ENCODE peak calls at places on chromosomes 12 and 14, in four cellular contexts. A is transverse colon, T is stomach, E is GM12891. I is an unnamed sample.
A peak's percentile ranks its signal among the peaks of the same experiment; 100 is the strongest.

GRCh38 chr14:94663965-94664704 is 51.9 kb downstream of the SERPINA3 start:
- DNase-seq in T (no peak), E (no peak), A (no peak), I (no peak)

GRCh38 chr14:35341454-35342159 is 49.4 kb downstream of the PSMA6 start:
- DNase-seq in T (peak; percentile 99), A (peak; percentile 97), E (no peak), I (peak; percentile 59)

GRCh38 chr14:74653386-74654138 is 41.5 kb upstream of the LTBP2 start:
- DNase-seq in T (no peak), E (no peak), A (no peak), I (no peak)

GRCh38 chr14:59997496-59997895 is 77.6 kb downstream of the LRRC9 start:
- DNase-seq in A (no peak), T (no peak), E (no peak), I (no peak)

GRCh38 chr14:75310295-75311059 is 31.8 kb downstream of the FOS start:
- DNase-seq in T (peak; percentile 74), E (no peak), A (peak; percentile 74), I (no peak)

GRCh38 chr12:90978117-90978770 is 23.3 kb upstream of the CCER1 start:
- DNase-seq in E (no peak), T (no peak), A (no peak), I (peak; percentile 1)

GRCh38 chr12:118685983-118686607 is 295.2 kb upstream of the SRRM4 start:
- DNase-seq in A (peak; percentile 27), T (no peak), E (no peak), I (no peak)

GRCh38 chr12:123761841-123762714 is at the start of gene DNAH10:
- DNase-seq in T (no peak), E (peak; percentile 58), A (peak; percentile 30), I (peak; percentile 53)

GRCh38 chr12:9334026-9334692 is 126.0 kb upstream of the PZP start:
- DNase-seq in A (no peak), T (no peak), E (no peak), I (no peak)

GRCh38 chr14:93832665-93833064 is 44.4 kb upstream of the PRIMA1 start:
- DNase-seq in T (peak; percentile 80), E (no peak), A (no peak), I (no peak)

GRCh38 chr12:87344699-87345098 is 684.5 kb downstream of the C12orf50 start:
- DNase-seq in T (no peak), E (no peak), A (no peak), I (no peak)

GRCh38 chr14:64801046-64801445 is 78.7 kb downstream of the SPTB start:
- DNase-seq in A (no peak), T (peak; percentile 30), E (no peak), I (no peak)

GRCh38 chr14:31059152-31059924 is 33.2 kb upstream of the STRN3 start:
- DNase-seq in T (peak; percentile 31), A (peak; percentile 21), E (no peak), I (peak; percentile 97)

GRCh38 chr12:92464911-92465310 is 237.9 kb upstream of the PLEKHG7 start:
- DNase-seq in E (no peak), A (no peak), T (no peak), I (no peak)

GRCh38 chr12:50365709-50366406 is 30.6 kb downstream of the FAM186A start:
- DNase-seq in E (no peak), T (no peak), A (no peak), I (no peak)

GRCh38 chr12:121534495-121535148 is 46.2 kb downstream of the KDM2B start:
- DNase-seq in T (no peak), A (no peak), E (no peak), I (no peak)

GRCh38 chr12:89875225-89875624 is 166.6 kb upstream of the ATP2B1 start:
- DNase-seq in E (no peak), T (no peak), A (no peak), I (no peak)

GRCh38 chr12:93325855-93326254 is 51.9 kb upstream of the NUDT4 start:
- DNase-seq in T (no peak), E (no peak), A (no peak), I (no peak)

GRCh38 chr12:79681008-79681590 is 9.7 kb downstream of the PAWR start:
- DNase-seq in T (no peak), A (no peak), E (no peak), I (peak; percentile 11)

GRCh38 chr12:19572920-19573558 is 133.7 kb downstream of the AEBP2 start:
- DNase-seq in T (no peak), E (no peak), A (peak; percentile 13), I (peak; percentile 59)

GRCh38 chr12:34301251-34302130 is 279.2 kb downstream of the ALG10 start:
- DNase-seq in A (no peak), T (no peak), E (no peak), I (no peak)
- TF ChIP-seq POLR2A in A (no peak), T (no peak), E (no peak), I (no peak)

GRCh38 chr14:102524451-102525212 is 15.1 kb upstream of the ANKRD9 start:
- DNase-seq in E (peak; percentile 99), A (peak; percentile 100), T (peak; percentile 99), I (peak; percentile 93)
- TF ChIP-seq POLR2A in E (peak; percentile 82), A (peak; percentile 90), T (no peak), I (peak; percentile 54)

DNA sequence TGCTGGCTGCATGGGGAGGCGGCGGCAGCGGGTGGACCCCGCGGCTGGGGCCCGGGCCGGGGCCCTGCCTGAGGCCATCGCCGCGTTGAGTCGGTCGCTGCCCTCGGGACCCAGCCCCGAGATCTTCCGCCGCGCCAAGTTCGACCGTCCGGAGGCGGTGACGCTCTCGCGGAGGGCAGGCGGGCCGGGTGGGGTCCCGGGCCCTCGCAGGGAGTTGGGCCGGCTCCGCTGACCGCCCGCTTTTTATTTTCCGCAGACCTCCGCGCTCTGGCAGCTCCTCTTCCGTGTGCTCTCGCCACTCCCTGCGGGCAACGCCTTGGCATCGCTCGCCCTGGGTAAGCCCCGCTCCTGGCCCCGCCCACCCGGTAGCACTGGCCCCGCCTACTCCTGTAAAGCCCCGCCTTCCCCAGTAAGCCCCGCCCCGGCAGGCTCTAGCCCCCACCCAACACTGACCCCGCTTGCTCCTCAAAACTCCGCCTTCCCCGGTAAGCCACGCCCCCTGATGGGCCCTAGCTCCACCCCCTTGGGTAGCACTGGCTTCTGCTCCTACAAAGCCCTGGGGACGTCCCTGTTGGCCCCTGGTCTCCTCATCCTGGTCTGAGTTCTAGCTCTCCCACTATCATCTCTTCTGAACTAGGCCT is 440 bp downstream of the TEDC1 start:
- DNase-seq in E (peak; percentile 92), A (peak; percentile 83), T (peak; percentile 76), I (peak; percentile 91)
- TF ChIP-seq POLR2A in E (no peak), A (peak; percentile 72), T (no peak), I (peak; percentile 89)

GRCh38 chr14:104718871-104719270 is 5.2 kb upstream of the ADSS1 start:
- DNase-seq in A (no peak), E (no peak), T (no peak), I (no peak)
- TF ChIP-seq POLR2A in A (no peak), E (no peak), T (no peak), I (no peak)

DNA sequence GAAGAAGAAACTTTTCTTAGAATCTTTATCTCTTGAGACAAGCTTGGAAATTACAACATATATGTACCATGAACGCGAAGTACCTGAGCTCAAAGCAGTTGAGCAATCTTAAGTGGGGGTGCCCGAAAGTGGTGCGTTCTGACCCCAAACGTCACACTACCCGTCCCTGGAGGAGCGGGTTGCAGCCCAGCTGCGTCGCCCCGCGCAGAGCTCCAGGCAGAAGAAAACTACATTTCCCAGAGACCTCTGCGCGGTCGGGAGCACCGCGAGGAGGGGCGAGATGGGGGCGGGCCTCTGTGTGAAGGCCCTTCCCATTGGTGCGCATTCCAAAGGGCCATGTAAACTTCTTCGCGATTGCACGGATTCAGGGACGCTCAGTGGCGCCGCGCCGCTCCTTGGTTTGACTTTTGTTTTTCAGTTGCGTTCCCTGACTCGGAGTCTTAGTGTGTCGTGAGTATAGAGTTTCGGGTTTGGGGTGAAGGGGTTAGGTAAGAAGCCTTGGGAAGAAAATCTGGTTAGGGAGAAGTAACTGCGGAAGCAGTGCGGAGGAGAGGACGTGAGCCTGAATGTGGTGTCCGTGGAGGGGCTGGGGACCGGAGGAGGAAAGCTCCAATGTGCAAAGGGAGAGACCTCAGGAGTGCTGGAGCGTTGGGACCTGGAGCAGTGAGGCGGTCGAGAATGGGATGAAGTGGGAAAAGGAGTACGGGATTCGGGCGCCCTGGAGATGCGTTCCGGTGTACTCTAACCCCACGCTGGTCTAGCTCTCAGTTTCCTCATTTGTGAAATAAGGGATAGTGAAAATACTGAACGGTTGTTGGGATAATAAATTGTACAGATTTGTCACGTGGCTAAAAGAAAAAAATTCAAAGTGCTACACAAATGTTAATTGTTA is at the start of gene CCDC77:
- DNase-seq in E (peak; percentile 80), T (peak; percentile 92), A (peak; percentile 93), I (no peak)
- TF ChIP-seq POLR2A in E (peak; percentile 60), T (no peak), A (no peak), I (peak; percentile 63)

DNA sequence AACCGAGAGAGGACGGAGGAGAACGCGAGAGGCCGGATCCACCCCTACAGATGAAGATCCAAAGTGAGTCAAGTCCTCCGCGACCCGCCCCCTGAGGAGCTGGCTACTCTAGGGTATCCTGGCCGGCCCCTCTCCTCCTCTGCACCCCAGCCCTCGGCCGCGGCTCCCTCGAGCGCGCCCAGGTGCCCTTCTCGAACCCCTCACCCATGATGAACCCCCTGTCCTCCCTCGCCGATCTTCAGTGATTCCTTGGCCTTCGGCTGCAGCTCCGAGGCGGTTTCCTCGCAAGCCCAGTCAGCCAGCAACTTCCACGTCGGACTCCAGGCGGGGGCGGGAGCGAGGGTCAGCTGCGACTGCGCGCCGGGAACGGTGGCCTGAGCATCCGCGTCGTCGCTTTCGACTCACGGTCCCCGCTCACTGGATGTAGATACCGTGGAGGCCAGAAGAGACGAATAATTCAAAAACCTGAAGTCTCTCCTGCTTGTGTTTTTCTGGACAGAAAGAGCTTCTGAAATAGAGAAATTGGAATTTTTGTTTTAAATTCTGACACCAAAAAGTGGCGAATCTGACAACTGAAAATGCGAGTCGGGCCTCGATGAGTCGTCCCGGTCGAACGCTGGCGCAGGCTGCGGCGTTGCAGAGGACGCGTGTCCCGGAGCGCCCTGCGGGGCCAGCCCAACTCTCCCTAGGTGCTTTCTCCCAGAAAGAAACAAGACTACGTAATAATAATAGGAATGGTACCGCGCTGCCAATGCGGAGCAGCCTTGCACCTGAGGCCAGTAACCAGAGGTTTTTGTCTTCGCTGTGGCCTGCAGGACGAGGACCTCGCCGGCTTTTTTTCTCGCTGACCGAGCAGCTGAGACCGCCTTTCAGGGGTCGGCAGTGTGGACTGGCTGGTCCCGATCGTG is at the start of gene ARL1:
- DNase-seq in E (peak; percentile 65), T (peak; percentile 87), A (peak; percentile 89), I (peak; percentile 93)
- TF ChIP-seq POLR2A in E (peak; percentile 72), T (no peak), A (peak; percentile 71), I (peak; percentile 86)

DNA sequence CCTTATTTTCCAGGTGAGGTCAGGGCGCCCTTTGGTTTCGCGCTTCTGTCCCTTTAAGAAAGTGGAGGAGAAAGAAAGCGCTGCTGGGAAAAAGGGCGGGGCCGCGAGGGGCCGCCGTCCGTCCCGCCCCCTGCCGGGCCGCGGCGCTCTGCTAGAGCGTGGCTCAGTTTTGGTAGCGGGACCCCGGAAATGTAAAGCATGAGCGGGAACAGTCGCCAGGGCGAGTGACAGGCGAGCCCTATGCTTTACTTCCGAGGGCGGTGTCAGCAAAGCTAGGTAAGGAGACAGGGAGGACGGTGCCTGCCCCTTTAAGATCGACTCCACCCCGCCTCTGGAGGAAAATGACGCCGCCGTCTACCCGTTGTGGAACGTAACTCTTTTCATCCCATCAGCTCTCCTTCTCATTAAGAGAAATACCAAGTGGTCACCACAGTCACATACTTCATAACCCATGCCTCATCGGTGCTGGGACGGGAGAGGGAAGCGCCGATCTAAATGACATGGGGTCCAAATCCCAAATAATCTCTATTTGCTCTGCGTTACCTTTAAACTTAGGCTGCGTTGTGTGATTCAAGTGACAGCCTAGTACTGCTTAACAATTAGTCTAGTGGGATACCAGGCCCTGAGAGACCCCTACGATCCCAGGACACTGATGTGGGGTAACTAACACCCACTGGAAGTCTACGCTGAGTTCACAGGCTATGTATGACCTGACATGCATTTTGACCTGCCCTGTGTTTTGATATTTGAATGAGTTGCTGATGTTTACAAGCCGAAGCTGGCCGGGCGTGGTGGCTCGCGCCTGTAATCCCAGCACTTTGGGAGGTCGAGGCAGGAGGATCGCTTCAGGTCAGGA is at the start of gene ETFBKMT:
- DNase-seq in E (peak; percentile 74), T (peak; percentile 91), A (peak; percentile 93), I (peak; percentile 93)
- TF ChIP-seq POLR2A in E (peak; percentile 66), T (no peak), A (peak; percentile 67), I (peak; percentile 85)

I was measured in erythroblast.